ENCODE peak calls at places on chromosomes 4 and X, in four cellular contexts. D is uterus, P is adrenal gland, B is endothelial cell of umbilical vein. T is an unnamed sample. For H3K9me3 and H3K4me1, the result is how much of the 10 kb centered on the place peaks cover.

GRCh38 chr4:123312951-123313592 is 83.5 kb upstream of the SPRY1 start:
- DNase-seq in D (no peak), P (no peak), B (no peak), T (no peak)

GRCh38 chr4:56689231-56689630 is 8.1 kb upstream of the HOPX start:
- DNase-seq in P (no peak), B (peak), D (no peak), T (no peak)

GRCh38 chrX:149274516-149275105 is 230.5 kb downstream of the IDS start:
- DNase-seq in D (no peak), B (peak), P (no peak), T (no peak)

GRCh38 chr4:4855293-4856070 is 4.0 kb upstream of the MSX1 start:
- DNase-seq in D (no peak), B (no peak), P (no peak), T (no peak)

GRCh38 chrX:1137531-1137930 is 74.9 kb downstream of the CRLF2 start:
- DNase-seq in P (no peak), B (no peak), D (no peak), T (no peak)

GRCh38 chr4:147625733-147626132 is 8.5 kb downstream of the TMEM184C start:
- DNase-seq in D (no peak), B (no peak), P (no peak), T (no peak)

GRCh38 chrX:54181196-54181953 is 1.7 kb downstream of the FAM120C start:
- DNase-seq in P (no peak), B (peak), D (no peak), T (no peak)

GRCh38 chr4:38266616-38267015 is 306.4 kb downstream of the PTTG2 start:
- DNase-seq in B (peak), D (no peak), P (peak), T (no peak)

GRCh38 chrX:20265726-20266681 is 705 bp downstream of the RPS6KA3 start:
- DNase-seq in B (peak), P (peak), D (peak), T (peak)

GRCh38 chr4:48112017-48112667 is 21.9 kb downstream of the TXK start:
- DNase-seq in D (no peak), P (no peak), B (no peak), T (no peak)

GRCh38 chrX:44343412-44343942 is at the start of gene EFHC2:
- DNase-seq in B (peak), P (peak), D (peak), T (no peak)

GRCh38 chr4:186719925-186720694 is 3.5 kb downstream of the FAT1 start:
- DNase-seq in B (no peak), P (no peak), D (no peak), T (no peak)

GRCh38 chr4:139282375-139283075 is 2.5 kb upstream of the MGARP start:
- DNase-seq in B (peak), D (no peak), P (no peak), T (no peak)

GRCh38 chr4:71593306-71593705 is 190.6 kb downstream of the GC start:
- DNase-seq in B (no peak), D (no peak), P (no peak), T (no peak)

GRCh38 chr4:75180790-75181776 is 248.2 kb downstream of the PARM1 start:
- DNase-seq in D (no peak), B (no peak), P (no peak), T (no peak)

GRCh38 chr4:7762376-7763040 is 177.2 kb downstream of the AFAP1 start:
- DNase-seq in B (no peak), P (no peak), D (no peak), T (no peak)

GRCh38 chr4:152643153-152644035 is 36.4 kb downstream of the TMEM154 start:
- DNase-seq in B (no peak), P (no peak), D (no peak), T (no peak)

GRCh38 chr4:109990307-109991257 is 77.9 kb downstream of the EGF start:
- DNase-seq in B (no peak), D (no peak), P (no peak), T (no peak)

GRCh38 chrX:154370300-154370881 is 4.0 kb downstream of the FLNA start:
- DNase-seq in B (peak), P (no peak), D (no peak), T (no peak)

GRCh38 chrX:103488332-103488731 is 31.0 kb downstream of the RAB40A start:
- DNase-seq in P (no peak), D (no peak), B (peak), T (no peak)

GRCh38 chrX:114717921-114718320 is 134.0 kb downstream of the HTR2C start:
- DNase-seq in D (no peak), P (no peak), B (no peak), T (no peak)

GRCh38 chrX:152212969-152213368 is 74.6 kb upstream of the MAGEA10 start:
- DNase-seq in B (no peak), P (no peak), D (no peak), T (no peak)

GRCh38 chr4:5050520-5050955 is 742 bp upstream of the STK32B start:
- DNase-seq in B (peak), P (peak), D (peak), T (no peak)

GRCh38 chr4:185508162-185508561 is 27.1 kb downstream of the PDLIM3 start:
- DNase-seq in B (no peak), P (no peak), D (no peak), T (no peak)

GRCh38 chr4:185506422-185506821 is 28.9 kb downstream of the PDLIM3 start:
- DNase-seq in D (no peak), P (no peak), B (no peak), T (no peak)

GRCh38 chr4:185500035-185500434 is 28.5 kb upstream of the CCDC110 start:
- DNase-seq in B (no peak), P (no peak), D (no peak), T (no peak)

GRCh38 chr4:185500576-185500975 is 29.0 kb upstream of the CCDC110 start:
- DNase-seq in D (no peak), B (no peak), P (no peak), T (no peak)

DNA sequence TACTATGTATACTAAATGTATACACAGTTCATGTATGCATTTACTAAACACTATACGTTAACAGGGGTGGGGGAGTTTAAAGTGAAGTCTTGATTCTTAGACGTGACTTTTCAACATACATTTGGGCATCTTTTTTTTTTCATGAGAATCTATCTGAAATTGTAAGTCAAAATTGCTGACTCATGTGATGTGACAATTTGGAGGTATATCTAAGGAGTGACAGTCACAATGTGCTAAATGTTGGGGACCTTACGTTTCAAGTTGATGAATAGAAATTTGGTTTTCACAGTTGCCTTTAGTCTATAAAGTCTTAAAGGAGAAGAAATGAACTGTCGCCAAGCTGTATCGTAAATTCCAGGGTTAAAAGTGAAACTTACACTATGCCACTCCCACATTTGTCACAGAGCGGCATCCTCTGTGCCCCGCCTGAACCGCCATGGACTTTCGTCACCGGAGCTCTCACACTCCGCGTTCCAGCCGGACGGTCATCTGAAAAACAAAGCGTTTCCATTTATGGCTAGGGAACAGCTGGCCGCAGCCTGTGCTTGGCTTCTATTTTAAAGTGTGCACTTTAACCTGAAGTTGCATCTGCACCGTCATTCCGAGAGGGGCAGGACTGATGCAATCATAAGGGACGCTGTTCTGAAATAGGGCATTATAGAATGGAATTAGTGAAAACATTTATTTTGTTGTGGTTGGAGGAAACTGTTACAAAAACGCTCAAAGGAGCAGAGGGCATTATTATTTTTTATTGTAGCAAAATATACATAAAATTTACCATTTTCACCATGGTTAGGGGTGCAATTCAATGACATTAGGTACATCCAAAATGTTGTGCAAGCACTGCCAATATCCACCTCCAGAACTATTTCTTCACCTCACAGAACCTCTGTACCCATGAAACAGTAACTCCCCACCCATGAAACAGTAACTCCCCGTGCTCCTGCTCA is 30.9 kb downstream of the PDLIM3 start:
- DNase-seq in D (peak), B (no peak), P (peak), T (no peak)
- TF ChIP-seq POLR2A in D (no peak), B (no peak), P (no peak), T (no peak)

GRCh38 chrX:75648803-75649588 is 126.2 kb upstream of the ZDHHC15 start:
- DNase-seq in P (no peak), D (no peak), B (no peak), T (no peak)

GRCh38 chrX:75655627-75656026 is 129.4 kb downstream of the MAGEE2 start:
- DNase-seq in B (no peak), D (no peak), P (no peak), T (no peak)

GRCh38 chrX:75649829-75650228 is 127.0 kb upstream of the ZDHHC15 start:
- DNase-seq in B (no peak), P (no peak), D (no peak), T (no peak)
- H3K9me3 ChIP-seq in B (under half), P (under half), D (under half), T (under half)

GRCh38 chr4:26830016-26830415 is 30.6 kb upstream of the STIM2 start:
- DNase-seq in B (no peak), P (no peak), D (no peak), T (no peak)
- H3K4me1 ChIP-seq in B (under half), P (under half), D (under half), T (under half)

GRCh38 chr4:16082038-16082423 is 1.8 kb downstream of the PROM1 start:
- DNase-seq in D (no peak), B (no peak), P (no peak), T (no peak)

GRCh38 chr4:16079046-16079445 is 4.8 kb downstream of the PROM1 start:
- DNase-seq in D (no peak), B (no peak), P (no peak), T (no peak)

GRCh38 chr4:16085822-16086221 is 2.0 kb upstream of the PROM1 start:
- DNase-seq in D (no peak), B (no peak), P (no peak), T (no peak)

GRCh38 chr4:16083217-16084191 is at the start of gene PROM1:
- DNase-seq in P (no peak), B (no peak), D (no peak), T (no peak)

GRCh38 chr4:16082424-16083216 is 1.2 kb downstream of the PROM1 start:
- DNase-seq in P (no peak), D (no peak), B (peak), T (no peak)
- TF ChIP-seq POLR2A in P (no peak), D (no peak), B (no peak), T (no peak)

GRCh38 chr4:13539721-13540445 is 4.4 kb downstream of the NKX3-2 start:
- DNase-seq in D (no peak), P (no peak), B (no peak), T (no peak)

GRCh38 chr4:13538427-13538973 is 5.8 kb downstream of the NKX3-2 start:
- DNase-seq in B (no peak), D (no peak), P (no peak), T (no peak)

GRCh38 chr4:13540446-13541175 is 3.7 kb downstream of the NKX3-2 start:
- DNase-seq in P (no peak), B (no peak), D (no peak), T (no peak)

GRCh38 chr4:13537832-13538177 is 6.5 kb downstream of the NKX3-2 start:
- DNase-seq in P (no peak), B (no peak), D (no peak), T (no peak)

GRCh38 chr4:13539047-13539720 is 5.1 kb downstream of the NKX3-2 start:
- DNase-seq in B (no peak), P (no peak), D (no peak), T (no peak)
- H3K9me3 ChIP-seq in B (under half), P (under half), D (under half), T (under half)

GRCh38 chr4:94416335-94416734 is 35.4 kb upstream of the PDLIM5 start:
- DNase-seq in D (no peak), B (no peak), P (no peak), T (no peak)

GRCh38 chr4:94416981-94417380 is 34.8 kb upstream of the PDLIM5 start:
- DNase-seq in B (no peak), P (no peak), D (no peak), T (no peak)

GRCh38 chr4:94413085-94413685 is 38.6 kb upstream of the PDLIM5 start:
- DNase-seq in B (no peak), P (no peak), D (no peak), T (no peak)

GRCh38 chr4:94415448-94415847 is 36.3 kb upstream of the PDLIM5 start:
- DNase-seq in D (no peak), P (no peak), B (no peak), T (no peak)

DNA sequence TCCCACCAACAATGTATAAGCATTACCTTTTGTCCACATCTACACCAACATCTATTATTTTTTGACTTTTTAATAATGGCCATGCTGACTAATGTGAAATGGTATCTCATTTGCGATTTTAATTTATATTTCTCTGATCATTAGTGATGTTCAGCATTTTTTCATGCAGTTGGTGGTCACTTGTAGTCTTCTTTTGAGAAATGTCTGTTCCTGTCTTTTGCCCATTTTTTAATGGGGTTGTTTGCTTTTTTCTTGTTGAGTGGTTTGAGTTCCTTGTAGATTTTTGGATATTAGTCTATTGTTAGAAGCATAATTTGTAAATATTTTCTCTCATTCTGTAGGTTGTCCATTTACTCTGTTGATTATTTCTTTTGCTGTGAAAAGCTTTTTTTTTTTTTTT is 36.8 kb upstream of the PDLIM5 start:
- DNase-seq in P (no peak), B (no peak), D (no peak), T (no peak)
- H3K4me1 ChIP-seq in P (under half), B (under half), D (under half), T (under half)

GRCh38 chr4:16626945-16627344 is 271.5 kb downstream of the LDB2 start:
- DNase-seq in D (peak), B (peak), P (peak), T (no peak)

GRCh38 chr4:16627999-16628398 is 270.4 kb downstream of the LDB2 start:
- DNase-seq in P (no peak), B (peak), D (no peak), T (no peak)
- TF ChIP-seq POLR2A in P (no peak), B (no peak), D (no peak), T (no peak)

GRCh38 chrX:13152511-13152868 is 108.1 kb upstream of the FAM9C start:
- DNase-seq in D (no peak), B (no peak), P (no peak), T (no peak)
- H3K9me3 ChIP-seq in D (under half), B (under half), P (under half), T (under half)

GRCh38 chr4:158161561-158162354 is 11.1 kb downstream of the GASK1B start:
- DNase-seq in B (peak), P (peak), D (peak), T (no peak)
- H3K4me1 ChIP-seq in B (half or more), P (half or more), D (under half), T (under half)